ENCODE peak calls at places on chromosomes 2 and 18, in nine cellular contexts. K is GM23248, W is breast epithelium, C is DND-41, Y is OCI-M1, O is mesothelial cell of epicardium, N is thoracic aorta, V is skeletal muscle cell, U is RPMI7951. F is an unnamed sample.

GRCh38 chr2:42922790-42923631 is 130.6 kb upstream of the HAAO start:
- DNase-seq in K (peak), W (peak), C (no peak), Y (no peak), O (no peak), N (peak), V (peak), U (peak), F (no peak)

GRCh38 chr18:49055787-49056186 is 105.0 kb upstream of the SMAD7 start:
- DNase-seq in K (peak), W (no peak), C (no peak), Y (no peak), O (no peak), N (no peak), V (no peak), U (peak), F (no peak)

GRCh38 chr2:129253461-129253812 is 726.0 kb upstream of the RAB6C start:
- DNase-seq in K (peak), W (no peak), C (peak), Y (peak), O (no peak), N (no peak), V (no peak), U (no peak), F (peak)

GRCh38 chr2:196500686-196501431 is 138.7 kb upstream of the CCDC150 start:
- DNase-seq in K (peak), W (no peak), C (no peak), Y (no peak), O (no peak), N (no peak), V (peak), U (peak), F (no peak)

GRCh38 chr2:238883315-238884004 is 35.6 kb downstream of the TWIST2 start:
- DNase-seq in K (peak), W (no peak), C (no peak), Y (no peak), O (no peak), N (no peak), V (peak), U (peak), F (no peak)

GRCh38 chr2:241636983-241637232 is at the start of gene THAP4:
- DNase-seq in K (peak), W (peak), C (no peak), Y (no peak), O (no peak), N (no peak), V (no peak), U (peak), F (peak)

GRCh38 chr2:159546039-159546438 is 70.3 kb downstream of the BAZ2B start:
- DNase-seq in K (no peak), W (no peak), C (no peak), Y (peak), O (no peak), N (no peak), V (no peak), U (no peak), F (no peak)

GRCh38 chr2:26243643-26244478 is 571 bp downstream of the HADHA start:
- DNase-seq in K (peak), W (no peak), C (no peak), Y (peak), O (no peak), N (no peak), V (no peak), U (peak), F (no peak)

GRCh38 chr2:127888772-127889171 is 3.0 kb upstream of the AMMECR1L start:
- DNase-seq in K (no peak), W (no peak), C (no peak), Y (no peak), O (no peak), N (no peak), V (no peak), U (no peak), F (no peak)

GRCh38 chr18:25326231-25327042 is 25.5 kb downstream of the ZNF521 start:
- DNase-seq in K (peak), W (no peak), C (no peak), Y (no peak), O (no peak), N (no peak), V (no peak), U (peak), F (no peak)

GRCh38 chr2:171416009-171416926 is 17.5 kb downstream of the METTL8 start:
- DNase-seq in K (peak), W (peak), C (peak), Y (peak), O (peak), N (peak), V (peak), U (peak), F (peak)

GRCh38 chr2:113281920-113282746 is 3.4 kb upstream of the PAX8 start:
- DNase-seq in K (no peak), W (no peak), C (no peak), Y (no peak), O (no peak), N (no peak), V (no peak), U (peak), F (no peak)

GRCh38 chr2:190501231-190501630 is 33.3 kb downstream of the NEMP2 start:
- DNase-seq in K (no peak), W (no peak), C (no peak), Y (no peak), O (no peak), N (no peak), V (no peak), U (no peak), F (no peak)

GRCh38 chr2:41873102-41873501 is 174.7 kb upstream of the PKDCC start:
- DNase-seq in K (peak), W (no peak), C (no peak), Y (no peak), O (no peak), N (no peak), V (no peak), U (no peak), F (no peak)

GRCh38 chr2:55419236-55419513 is 481 bp downstream of the CCDC88A start:
- DNase-seq in K (peak), W (no peak), C (peak), Y (no peak), O (no peak), N (no peak), V (no peak), U (peak), F (peak)

GRCh38 chr2:158693476-158693875 is 101.6 kb upstream of the DAPL1 start:
- DNase-seq in K (no peak), W (no peak), C (no peak), Y (no peak), O (no peak), N (no peak), V (no peak), U (no peak), F (no peak)

GRCh38 chr2:209970711-209971110 is 31.7 kb upstream of the RPE start:
- DNase-seq in K (no peak), W (no peak), C (no peak), Y (no peak), O (no peak), N (no peak), V (no peak), U (no peak), F (no peak)